ENCODE peak calls at places on chromosomes 4 and X, in four cellular contexts. A is fibroblast of mammary gland, Z is neural progenitor cell, R is mucosa of descending colon. C is an unnamed sample.

GRCh38 chrX:70755850-70756249 is 152.7 kb downstream of the TEX11 start:
- DNase-seq in A (no peak), Z (peak; percentile 55), R (peak; percentile 18), C (no peak)

GRCh38 chr4:93448691-93449293 is 379.8 kb upstream of the ATOH1 start:
- DNase-seq in A (no peak), Z (no peak), R (no peak), C (no peak)

GRCh38 chr4:185902654-185903053 is 90.7 kb upstream of the SORBS2 start:
- DNase-seq in A (peak; percentile 34), Z (no peak), R (no peak), C (no peak)

GRCh38 chrX:82218361-82218760 is 1016.5 kb downstream of the SH3BGRL start:
- DNase-seq in A (peak; percentile 31), Z (peak; percentile 44), R (peak; percentile 0), C (no peak)

GRCh38 chrX:47285762-47286320 is 53.0 kb downstream of the USP11 start:
- DNase-seq in A (peak; percentile 13), Z (no peak), R (no peak), C (no peak)

GRCh38 chrX:15143825-15144121 is 126.1 kb downstream of the ASB9 start:
- DNase-seq in A (no peak), Z (no peak), R (no peak), C (no peak)

GRCh38 chrX:104136241-104137019 is 20.4 kb downstream of the SLC25A53 start:
- DNase-seq in A (peak; percentile 92), Z (peak; percentile 89), R (peak; percentile 74), C (no peak)

GRCh38 chrX:72276478-72276953 is 532 bp downstream of the RPS4X start:
- DNase-seq in A (no peak), Z (no peak), R (no peak), C (no peak)

GRCh38 chr4:178612725-178613124 is 1170.5 kb upstream of the AGA start:
- DNase-seq in A (no peak), Z (no peak), R (no peak), C (no peak)

GRCh38 chr4:145066063-145066501 is 31.9 kb downstream of the ANAPC10 start:
- DNase-seq in A (no peak), Z (peak; percentile 82), R (no peak), C (no peak)

GRCh38 chrX:15336023-15336413 is 695 bp upstream of the PIGA start:
- DNase-seq in A (peak; percentile 71), Z (peak; percentile 35), R (peak; percentile 26), C (no peak)

GRCh38 chr4:83569967-83570366 is 34.1 kb downstream of the GPAT3 start:
- DNase-seq in A (no peak), Z (no peak), R (no peak), C (no peak)

GRCh38 chrX:153321381-153322105 is at the start of gene PNMA6F:
- DNase-seq in A (no peak), Z (no peak), R (no peak), C (no peak)

GRCh38 chrX:29447867-29448266 is 767.5 kb upstream of the MAGEB2 start:
- DNase-seq in A (no peak), Z (no peak), R (no peak), C (no peak)

GRCh38 chr4:26171953-26172352 is 148.9 kb upstream of the RBPJ start:
- DNase-seq in A (peak; percentile 88), Z (no peak), R (no peak), C (no peak)

GRCh38 chrX:53280703-53281320 is 572 bp downstream of the IQSEC2 start:
- DNase-seq in A (peak; percentile 44), Z (peak; percentile 27), R (peak; percentile 56), C (peak; percentile 91)

GRCh38 chr4:82614868-82615449 is 53.2 kb upstream of the TMEM150C start:
- DNase-seq in A (peak; percentile 8), Z (no peak), R (no peak), C (no peak)

GRCh38 chr4:89482248-89482647 is 174.6 kb upstream of the GPRIN3 start:
- DNase-seq in A (peak; percentile 65), Z (peak; percentile 61), R (peak; percentile 23), C (no peak)

GRCh38 chrX:120560405-120560841 is 339 bp downstream of the CUL4B start:
- DNase-seq in A (peak; percentile 47), Z (no peak), R (peak; percentile 49), C (no peak)

GRCh38 chrX:141733371-141733770 is 34.8 kb upstream of the SPANXD start:
- DNase-seq in A (peak; percentile 28), Z (no peak), R (no peak), C (no peak)

GRCh38 chr4:84491420-84491819 is 7.7 kb downstream of the NKX6-1 start:
- DNase-seq in A (no peak), Z (peak; percentile 58), R (no peak), C (no peak)

GRCh38 chr4:180617203-180617602 is 1626.0 kb upstream of the TENM3 start:
- DNase-seq in A (peak; percentile 3), Z (no peak), R (no peak), C (no peak)
- H3K4me3 ChIP-seq in A (no peak overlapping the region), Z (no peak overlapping the region), R (no peak overlapping the region), C (no peak overlapping the region)

GRCh38 chr4:1035510-1035909 is 24.1 kb downstream of the FGFRL1 start:
- DNase-seq in A (no peak), Z (no peak), R (no peak), C (peak; percentile 81)
- H3K4me3 ChIP-seq in A (no peak overlapping the region), Z (no peak overlapping the region), R (no peak overlapping the region), C (no peak overlapping the region)

GRCh38 chrX:103061486-103061885 is 2.5 kb downstream of the BEX1 start:
- DNase-seq in A (no peak), Z (no peak), R (no peak), C (no peak)

GRCh38 chrX:103066606-103067005 is 2.6 kb upstream of the BEX1 start:
- DNase-seq in A (peak; percentile 5), Z (no peak), R (no peak), C (no peak)

GRCh38 chrX:103063918-103064434 is at the start of gene BEX1:
- DNase-seq in A (peak; percentile 23), Z (peak; percentile 73), R (no peak), C (peak; percentile 61)

DNA sequence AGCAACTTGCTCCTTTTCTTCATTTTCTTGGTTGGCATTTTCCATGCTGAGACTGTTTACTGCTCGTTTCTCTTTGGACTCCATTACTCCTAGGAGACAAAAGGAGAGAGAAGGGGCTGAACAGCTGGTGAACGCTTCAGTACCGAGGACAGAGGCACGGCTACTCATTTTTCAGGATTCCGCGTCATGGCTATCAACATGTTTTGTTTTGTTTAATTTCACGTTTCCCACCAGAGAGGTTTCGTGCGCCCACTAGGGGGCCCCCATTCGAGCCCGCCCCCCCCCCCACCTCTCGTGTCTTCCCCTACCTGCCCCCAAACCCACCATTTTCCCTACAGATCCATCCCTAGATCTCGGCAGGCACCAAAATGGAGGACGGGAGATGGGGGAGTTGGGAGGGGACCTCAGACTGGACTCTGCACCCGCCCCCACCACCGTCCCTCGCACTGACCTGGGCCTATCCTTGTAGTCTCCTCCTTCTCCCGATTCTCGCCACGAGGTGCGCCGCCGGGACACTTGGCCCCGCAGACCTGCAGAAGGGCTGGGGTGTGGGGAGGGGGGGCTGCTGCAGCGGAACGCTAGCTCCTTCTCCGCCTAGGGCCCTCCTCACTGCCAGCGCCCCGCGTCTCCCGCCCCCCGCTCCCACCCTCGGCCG is 653 bp downstream of the BEX1 start:
- DNase-seq in A (peak; percentile 30), Z (peak; percentile 64), R (peak; percentile 3), C (peak; percentile 21)
- H3K4me3 ChIP-seq in A (peak overlapping the region; percentile 9), Z (peak overlapping the region; percentile 61), R (no peak overlapping the region), C (peak overlapping the region; percentile 11)

GRCh38 chrX:123184199-123184857 is at the start of gene GRIA3:
- DNase-seq in A (peak; percentile 31), Z (peak; percentile 45), R (no peak), C (no peak)
- H3K4me3 ChIP-seq in A (peak within 1 kb of the TSS; percentile 44), Z (peak within 1 kb of the TSS; percentile 64), R (no peak within 1 kb of the TSS), C (peak within 1 kb of the TSS; percentile 71)

DNA sequence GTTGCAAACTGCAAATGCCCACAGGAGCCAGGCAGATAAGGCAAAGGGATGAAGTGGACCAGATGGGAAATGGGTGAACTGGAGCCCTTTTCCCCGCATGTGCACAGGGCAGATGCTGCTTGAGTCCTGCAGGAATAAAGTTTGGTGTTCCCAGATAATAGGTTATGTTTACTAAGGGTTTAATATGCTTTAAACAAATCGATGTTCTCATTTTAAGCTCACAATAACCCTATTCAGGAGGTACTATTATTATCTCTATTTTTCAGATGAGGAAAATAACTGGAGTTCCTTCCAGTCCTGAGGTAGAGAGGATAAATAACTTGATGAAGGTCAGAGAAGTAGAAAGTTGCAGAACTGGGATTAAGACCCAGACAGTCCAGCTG is 77.3 kb downstream of the LRRC66 start:
- DNase-seq in A (no peak), Z (no peak), R (no peak), C (no peak)
- H3K4me3 ChIP-seq in A (no peak overlapping the region), Z (no peak overlapping the region), R (no peak overlapping the region), C (no peak overlapping the region)

GRCh38 chr4:1784789-1785591 is 8.1 kb upstream of the FGFR3 start:
- DNase-seq in A (no peak), Z (no peak), R (peak; percentile 55), C (peak; percentile 91)
- H3K4me3 ChIP-seq in A (no peak overlapping the region), Z (no peak overlapping the region), R (no peak overlapping the region), C (no peak overlapping the region)

DNA sequence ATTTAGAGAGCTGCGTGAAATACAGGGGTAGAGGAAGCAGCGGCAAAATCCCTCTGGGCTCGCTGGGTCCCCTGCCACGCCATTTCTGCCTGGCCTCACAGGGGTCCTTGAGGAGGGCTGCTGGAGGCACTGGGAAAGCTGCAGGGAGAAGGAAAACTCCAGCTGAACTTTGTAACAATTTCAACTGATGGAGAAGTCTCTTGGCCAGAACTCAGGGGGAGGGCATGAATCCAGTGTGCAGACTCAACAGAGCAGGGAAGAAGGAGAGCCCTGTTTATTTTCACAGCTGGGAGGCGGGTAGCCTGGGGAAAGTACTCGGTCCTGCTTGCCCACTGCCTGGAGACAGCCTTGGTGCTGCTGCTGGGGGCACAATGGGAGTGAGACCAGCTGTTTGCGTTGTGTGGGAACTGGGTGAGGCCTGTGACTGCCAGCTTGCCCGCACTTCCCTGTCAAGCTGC is 93.2 kb upstream of the MAPK10 start:
- DNase-seq in A (peak; percentile 43), Z (no peak), R (peak; percentile 24), C (peak; percentile 84)
- H3K4me3 ChIP-seq in A (peak overlapping the region; percentile 39), Z (no peak overlapping the region), R (no peak overlapping the region), C (peak overlapping the region; percentile 43)

GRCh38 chr4:86893136-86893535 is 914 bp upstream of the C4orf36 start:
- DNase-seq in A (no peak), Z (no peak), R (no peak), C (no peak)
- H3K4me3 ChIP-seq in A (no peak overlapping the region), Z (peak overlapping the region; percentile 54), R (no peak overlapping the region), C (no peak overlapping the region)

GRCh38 chr4:4386296-4386735 is 586 bp upstream of the NSG1 start:
- DNase-seq in A (no peak), Z (peak; percentile 65), R (no peak), C (peak; percentile 66)
- H3K4me3 ChIP-seq in A (no peak overlapping the region), Z (peak overlapping the region; percentile 85), R (no peak overlapping the region), C (peak overlapping the region; percentile 69)